ENCODE peak calls at places on chromosome 16, in four cellular contexts. X is GM13976, P is sigmoid colon, Q is GM12864. Y is an unnamed sample.

GRCh38 chr16:3058173-3059030 is 7.0 kb upstream of the IL32 start:
- DNase-seq in Q (no peak), X (peak), P (peak), Y (peak)

GRCh38 chr16:74578433-74578832 is 28.5 kb downstream of the GLG1 start:
- DNase-seq in X (no peak), P (no peak), Q (no peak), Y (no peak)

GRCh38 chr16:56938664-56939513 is 6.9 kb downstream of the HERPUD1 start:
- DNase-seq in X (no peak), P (peak), Q (no peak), Y (peak)

GRCh38 chr16:48444574-48444973 is 59.4 kb upstream of the SIAH1 start:
- DNase-seq in Q (no peak), P (peak), X (no peak), Y (no peak)

GRCh38 chr16:21272253-21272652 is 5.8 kb downstream of the CRYM start:
- DNase-seq in Q (no peak), X (no peak), P (no peak), Y (no peak)

GRCh38 chr16:75402174-75402820 is 31.0 kb downstream of the CFDP1 start:
- DNase-seq in X (no peak), Q (no peak), P (no peak), Y (no peak)

GRCh38 chr16:24685539-24686432 is 43.7 kb upstream of the TNRC6A start:
- DNase-seq in P (peak), X (no peak), Q (no peak), Y (no peak)

GRCh38 chr16:74448990-74449389 is 27.7 kb upstream of the CLEC18B start:
- DNase-seq in Q (no peak), X (no peak), P (peak), Y (no peak)

GRCh38 chr16:380837-381787 is 666 bp downstream of the PGAP6 start:
- DNase-seq in X (peak), Q (no peak), P (no peak), Y (no peak)

GRCh38 chr16:75351183-75351582 is 82.1 kb downstream of the CFDP1 start:
- DNase-seq in P (no peak), Q (no peak), X (no peak), Y (no peak)

GRCh38 chr16:46947900-46948547 is 25.4 kb downstream of the DNAJA2 start:
- DNase-seq in X (peak), Q (no peak), P (no peak), Y (peak)

GRCh38 chr16:25060920-25061319 is 45.8 kb upstream of the ARHGAP17 start:
- DNase-seq in Q (no peak), X (peak), P (no peak), Y (no peak)

GRCh38 chr16:65071371-65072311 is 50.2 kb downstream of the CDH11 start:
- DNase-seq in P (peak), X (no peak), Q (no peak), Y (no peak)

GRCh38 chr16:73095142-73095791 is 47.3 kb upstream of the ZFHX3 start:
- DNase-seq in P (no peak), Q (no peak), X (no peak), Y (no peak)

GRCh38 chr16:28125592-28125991 is 62.1 kb upstream of the GSG1L start:
- DNase-seq in P (no peak), Q (no peak), X (no peak), Y (no peak)

GRCh38 chr16:72948238-72948559 is 99.7 kb downstream of the ZFHX3 start:
- DNase-seq in X (no peak), P (no peak), Q (no peak), Y (no peak)

GRCh38 chr16:74607310-74607966 is 524 bp upstream of the GLG1 start:
- DNase-seq in Q (peak), P (no peak), X (no peak), Y (no peak)

GRCh38 chr16:27703545-27703944 is 153.6 kb downstream of the KATNIP start:
- DNase-seq in Q (no peak), P (peak), X (no peak), Y (no peak)

GRCh38 chr16:72673118-72673517 is 374.8 kb downstream of the ZFHX3 start:
- DNase-seq in Q (no peak), X (no peak), P (no peak), Y (no peak)

GRCh38 chr16:66342294-66342900 is 24.1 kb upstream of the CDH5 start:
- DNase-seq in Q (no peak), P (no peak), X (peak), Y (peak)

GRCh38 chr16:86697715-86698114 is 119.4 kb downstream of the FOXL1 start:
- DNase-seq in X (no peak), Q (no peak), P (no peak), Y (no peak)

GRCh38 chr16:48471435-48471834 is 86.2 kb upstream of the SIAH1 start:
- DNase-seq in Q (no peak), P (no peak), X (no peak), Y (no peak)

DNA sequence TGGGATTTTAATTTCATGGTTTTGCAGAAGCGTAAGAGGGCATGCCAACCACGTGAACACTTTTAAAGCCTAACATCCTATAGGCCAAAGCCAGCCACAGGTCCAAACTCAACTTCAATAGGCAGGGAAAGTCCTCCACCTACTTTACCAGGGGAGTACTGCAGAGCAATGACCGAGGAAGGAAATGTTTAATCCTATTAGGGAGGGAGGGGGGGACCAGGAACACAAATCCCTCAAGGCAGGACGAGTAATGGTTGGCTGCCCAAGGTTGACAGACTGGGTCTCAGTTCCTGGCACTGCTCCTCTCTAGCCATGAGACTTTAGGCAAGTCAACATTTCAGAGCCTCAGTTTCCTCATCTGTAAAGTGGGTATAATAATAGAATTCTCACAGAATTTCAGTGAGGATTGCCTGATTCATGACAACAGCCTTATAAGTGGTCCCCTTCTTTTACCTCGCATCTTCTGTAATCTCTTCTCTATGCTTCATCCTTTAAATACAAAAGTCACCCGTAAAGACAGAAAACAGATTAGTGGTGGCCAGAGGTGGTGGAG is 315.8 kb downstream of the HAPSTR1 start:
- DNase-seq in X (no peak), Q (no peak), P (no peak), Y (no peak)
- TF ChIP-seq CTCF in X (no peak), Q (no peak), P (no peak), Y (no peak)

DNA sequence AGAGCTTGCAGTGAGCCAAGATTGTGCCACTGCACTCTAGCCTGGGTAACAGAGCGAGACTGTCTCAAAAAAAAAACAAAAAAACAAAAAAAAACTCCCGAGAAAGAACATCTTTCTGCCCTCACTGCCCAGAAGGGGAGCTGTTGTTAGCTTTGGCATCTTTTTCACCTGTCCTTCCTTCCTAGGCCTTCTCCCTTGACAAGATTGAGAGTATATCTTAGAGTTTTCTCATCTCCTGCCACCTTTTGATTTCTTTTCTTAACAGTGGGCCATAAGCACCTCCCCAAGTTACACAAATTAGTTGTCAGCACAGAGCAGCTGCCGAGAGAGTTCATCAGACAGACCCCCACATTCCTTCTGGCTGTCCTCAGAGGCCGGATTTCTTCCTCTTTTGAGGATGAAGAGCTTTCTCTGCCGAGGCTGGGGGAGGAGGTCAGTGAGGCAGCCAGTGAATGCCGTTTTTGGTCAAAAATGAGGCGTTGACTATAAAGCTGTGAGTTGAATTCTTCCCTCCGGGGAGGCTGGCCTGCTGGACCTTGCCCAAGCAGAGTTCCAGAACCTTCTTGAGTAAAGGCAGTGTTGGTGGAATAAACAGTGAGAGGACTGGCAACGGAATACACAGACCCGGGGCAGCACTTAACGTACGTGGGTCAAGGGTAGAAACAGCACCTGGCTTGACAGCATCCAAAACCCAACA is 127.0 kb downstream of the ABCC6 start:
- DNase-seq in P (peak), X (no peak), Q (no peak), Y (no peak)
- TF ChIP-seq CTCF in P (peak), X (no peak), Q (peak), Y (no peak)

GRCh38 chr16:82748026-82748425 is 121.3 kb downstream of the CDH13 start:
- DNase-seq in X (no peak), P (no peak), Q (no peak), Y (no peak)
- TF ChIP-seq CTCF in X (no peak), P (no peak), Q (no peak), Y (no peak)

GRCh38 chr16:83899272-83899897 is 470 bp downstream of the MLYCD start:
- DNase-seq in X (peak), Q (peak), P (peak), Y (peak)
- TF ChIP-seq CTCF in X (no peak), Q (no peak), P (no peak), Y (no peak)

GRCh38 chr16:58243528-58244004 is 45.7 kb upstream of the CSNK2A2 start:
- DNase-seq in Q (peak), X (peak), P (no peak), Y (peak)
- TF ChIP-seq CTCF in Q (peak), X (no peak), P (no peak), Y (no peak)

GRCh38 chr16:49513040-49513439 is 139.4 kb downstream of the C16orf78 start:
- DNase-seq in P (no peak), Q (no peak), X (no peak), Y (peak)
- TF ChIP-seq CTCF in P (no peak), Q (peak), X (no peak), Y (no peak)

GRCh38 chr16:84986102-84986501 is 25.2 kb downstream of the ZDHHC7 start:
- DNase-seq in X (no peak), P (no peak), Q (no peak), Y (no peak)

GRCh38 chr16:84990782-84991181 is 20.6 kb downstream of the ZDHHC7 start:
- DNase-seq in X (no peak), P (no peak), Q (no peak), Y (no peak)

GRCh38 chr16:84989791-84990620 is 21.3 kb downstream of the ZDHHC7 start:
- DNase-seq in Q (no peak), X (no peak), P (no peak), Y (no peak)

GRCh38 chr16:84986879-84987278 is 24.5 kb downstream of the ZDHHC7 start:
- DNase-seq in X (no peak), Q (no peak), P (no peak), Y (no peak)

DNA sequence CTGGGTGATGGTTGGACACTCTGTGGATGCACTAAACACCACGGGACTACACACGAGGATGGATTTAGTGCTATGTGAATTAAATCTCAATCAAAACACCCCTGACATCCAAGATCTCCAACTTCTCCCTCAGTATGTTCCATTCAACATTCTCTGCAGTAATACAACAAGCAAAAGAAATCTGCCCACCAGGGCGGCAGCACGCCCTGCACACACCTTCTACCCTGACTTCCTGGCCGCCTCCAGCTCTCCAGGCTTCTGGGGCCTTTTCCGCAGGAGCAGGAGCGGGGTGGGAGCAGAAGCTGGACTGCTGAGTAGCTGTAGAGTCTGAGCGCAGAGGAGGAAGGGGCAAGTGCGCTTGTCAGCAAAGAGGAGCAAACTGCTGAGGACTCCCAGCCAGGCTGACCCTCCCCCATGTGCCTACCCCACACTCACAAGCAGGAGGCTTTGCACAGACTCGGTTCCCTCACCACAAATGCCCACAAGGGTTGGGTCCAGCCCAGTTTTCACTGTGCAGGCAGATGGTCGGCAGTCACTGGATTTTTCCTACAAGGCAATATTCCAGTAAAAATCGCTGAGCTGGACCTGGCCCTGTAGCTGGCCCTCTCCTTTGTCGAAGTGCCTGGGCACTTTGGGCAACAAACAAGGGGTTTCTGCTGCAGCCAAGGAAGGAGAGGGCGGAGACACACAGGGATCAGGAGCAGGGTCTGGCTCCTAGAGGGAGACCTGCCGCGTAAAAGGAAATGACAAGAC is 22.8 kb downstream of the ZDHHC7 start:
- DNase-seq in P (no peak), Q (no peak), X (no peak), Y (no peak)
- TF ChIP-seq CTCF in P (no peak), Q (no peak), X (no peak), Y (no peak)

GRCh38 chr16:87816507-87817100 is 50.8 kb upstream of the KLHDC4 start:
- DNase-seq in P (no peak), X (no peak), Q (no peak), Y (no peak)
- TF ChIP-seq CTCF in P (no peak), X (no peak), Q (no peak), Y (no peak)

GRCh38 chr16:49869731-49870130 is 13.8 kb upstream of the ZNF423 start:
- DNase-seq in P (no peak), X (no peak), Q (no peak), Y (no peak)

GRCh38 chr16:49868164-49868668 is 12.3 kb upstream of the ZNF423 start:
- DNase-seq in Q (no peak), X (no peak), P (no peak), Y (no peak)

GRCh38 chr16:49862694-49863093 is 6.8 kb upstream of the ZNF423 start:
- DNase-seq in Q (no peak), X (no peak), P (no peak), Y (no peak)

GRCh38 chr16:49867234-49867633 is 11.3 kb upstream of the ZNF423 start:
- DNase-seq in X (no peak), P (no peak), Q (no peak), Y (no peak)

GRCh38 chr16:49866533-49867155 is 10.7 kb upstream of the ZNF423 start:
- DNase-seq in Q (no peak), X (no peak), P (no peak), Y (no peak)
- TF ChIP-seq CTCF in Q (no peak), X (no peak), P (no peak), Y (no peak)

GRCh38 chr16:71461686-71462648 is at the start of gene ZNF23:
- DNase-seq in Q (peak), X (peak), P (peak), Y (peak)
- TF ChIP-seq CTCF in Q (peak), X (no peak), P (no peak), Y (peak)